ENCODE peak calls at places on chromosome 12, in seven cellular contexts. I, H, N, D, X, J and C are unnamed samples.
A peak's percentile ranks its signal among the peaks of the same experiment; 100 is the strongest.

GRCh38 chr12:22672951-22673350 is 48.0 kb downstream of the ETNK1 start:
- DNase-seq in I (no peak), H (no peak), N (no peak), D (no peak), X (no peak), J (peak; percentile 39), C (no peak)

GRCh38 chr12:52337054-52337453 is 15.9 kb upstream of the KRT83 start:
- DNase-seq in I (no peak), H (no peak), N (no peak), D (no peak), X (no peak), J (no peak), C (no peak)

GRCh38 chr12:43737646-43738045 is 20.9 kb downstream of the PUS7L start:
- DNase-seq in I (no peak), H (no peak), N (no peak), D (no peak), X (no peak), J (no peak), C (no peak)

GRCh38 chr12:46212108-46212982 is 56.5 kb downstream of the SLC38A1 start:
- DNase-seq in I (no peak), H (no peak), N (no peak), D (no peak), X (no peak), J (no peak), C (no peak)

GRCh38 chr12:56243731-56244181 is 13.9 kb downstream of the SLC39A5 start:
- DNase-seq in I (no peak), H (no peak), N (no peak), D (no peak), X (no peak), J (no peak), C (no peak)

GRCh38 chr12:58408516-58408915 is 467.1 kb downstream of the ATP23 start:
- DNase-seq in I (no peak), H (no peak), N (no peak), D (no peak), X (no peak), J (no peak), C (no peak)

GRCh38 chr12:128971802-128972201 is 118.5 kb downstream of the GLT1D1 start:
- DNase-seq in I (no peak), H (no peak), N (no peak), D (no peak), X (no peak), J (no peak), C (no peak)

GRCh38 chr12:123998960-123999359 is 25.9 kb downstream of the ZNF664 start:
- DNase-seq in I (no peak), H (no peak), N (no peak), D (no peak), X (no peak), J (peak; percentile 24), C (no peak)

GRCh38 chr12:7102582-7102981 is 6.4 kb downstream of the C1RL start:
- DNase-seq in I (no peak), H (no peak), N (no peak), D (no peak), X (no peak), J (no peak), C (no peak)

GRCh38 chr12:19239616-19240234 is 110.2 kb downstream of the PLEKHA5 start:
- DNase-seq in I (no peak), H (no peak), N (no peak), D (no peak), X (no peak), J (no peak), C (no peak)

GRCh38 chr12:91380651-91381050 is 198.0 kb upstream of the DCN start:
- DNase-seq in I (no peak), H (no peak), N (no peak), D (no peak), X (no peak), J (no peak), C (no peak)

GRCh38 chr12:3132636-3133409 is 55.6 kb downstream of the TSPAN9 start:
- DNase-seq in I (no peak), H (no peak), N (no peak), D (no peak), X (peak; percentile 59), J (peak; percentile 47), C (no peak)

GRCh38 chr12:92574046-92574783 is 128.6 kb upstream of the PLEKHG7 start:
- DNase-seq in I (no peak), H (no peak), N (no peak), D (no peak), X (no peak), J (no peak), C (no peak)

GRCh38 chr12:119822046-119822445 is 55.1 kb downstream of the CIT start:
- DNase-seq in I (no peak), H (no peak), N (no peak), D (no peak), X (no peak), J (no peak), C (no peak)

GRCh38 chr12:113955109-113955970 is 10.8 kb downstream of the RBM19 start:
- DNase-seq in I (no peak), H (no peak), N (peak; percentile 80), D (no peak), X (peak; percentile 33), J (no peak), C (peak; percentile 41)

GRCh38 chr12:50514526-50515276 is 9.9 kb downstream of the DIP2B start:
- DNase-seq in I (no peak), H (no peak), N (no peak), D (no peak), X (no peak), J (no peak), C (no peak)

GRCh38 chr12:26135010-26135420 is 10.2 kb upstream of the BHLHE41 start:
- DNase-seq in I (no peak), H (no peak), N (no peak), D (peak; percentile 17), X (no peak), J (no peak), C (peak; percentile 50)

GRCh38 chr12:120873231-120873630 is 30.9 kb downstream of the SPPL3 start:
- DNase-seq in I (no peak), H (no peak), N (no peak), D (no peak), X (no peak), J (no peak), C (no peak)

GRCh38 chr12:90305379-90305778 is 596.7 kb upstream of the ATP2B1 start:
- DNase-seq in I (no peak), H (no peak), N (no peak), D (no peak), X (peak; percentile 28), J (no peak), C (no peak)

GRCh38 chr12:52285851-52286530 is 5.3 kb downstream of the KRT81 start:
- DNase-seq in I (no peak), H (no peak), N (no peak), D (no peak), X (no peak), J (no peak), C (no peak)

GRCh38 chr12:34400986-34401658 is 378.8 kb downstream of the ALG10 start:
- DNase-seq in I (no peak), H (no peak), N (peak; percentile 34), D (no peak), X (peak; percentile 1), J (no peak), C (peak; percentile 11)

GRCh38 chr12:31506907-31507306 is 84.0 kb downstream of the DENND5B start:
- DNase-seq in I (no peak), H (no peak), N (no peak), D (no peak), X (peak; percentile 27), J (no peak), C (no peak)

GRCh38 chr12:125311050-125311449 is 245.8 kb downstream of the AACS start:
- DNase-seq in I (no peak), H (no peak), N (no peak), D (no peak), X (no peak), J (no peak), C (no peak)

GRCh38 chr12:13049816-13050215 is 5.6 kb downstream of the FAM234B start:
- DNase-seq in I (no peak), H (no peak), N (no peak), D (no peak), X (no peak), J (no peak), C (no peak)

GRCh38 chr12:50934371-50934851 is 17.9 kb upstream of the HIGD1C start:
- DNase-seq in I (no peak), H (no peak), N (no peak), D (no peak), X (no peak), J (no peak), C (no peak)

GRCh38 chr12:91250273-91250672 is 67.7 kb upstream of the DCN start:
- DNase-seq in I (no peak), H (no peak), N (no peak), D (no peak), X (no peak), J (no peak), C (no peak)

GRCh38 chr12:29428630-29429029 is 47.7 kb upstream of the ERGIC2 start:
- DNase-seq in I (no peak), H (no peak), N (no peak), D (no peak), X (peak; percentile 25), J (peak; percentile 11), C (no peak)

GRCh38 chr12:76762556-76762955 is 1.4 kb upstream of the ZDHHC17 start:
- DNase-seq in I (no peak), H (no peak), N (no peak), D (no peak), X (peak; percentile 12), J (no peak), C (no peak)

GRCh38 chr12:68750506-68750905 is 4.5 kb downstream of the SLC35E3 start:
- DNase-seq in I (no peak), H (no peak), N (peak; percentile 96), D (no peak), X (no peak), J (no peak), C (no peak)

GRCh38 chr12:120956579-120957360 is 21.6 kb upstream of the HNF1A start:
- DNase-seq in I (no peak), H (no peak), N (no peak), D (no peak), X (peak; percentile 61), J (no peak), C (peak; percentile 83)